ENCODE peak calls at places on chromosomes 1 and 21, in four cellular contexts. N is OCI-LY7, U is brain microvascular endothelial cell, T is neural crest cell. A is an unnamed sample.

GRCh38 chr1:237879195-237879594 is 11.5 kb downstream of the ZP4 start:
- DNase-seq in U (peak; percentile 11), N (no peak), T (no peak), A (peak; percentile 44)

GRCh38 chr1:25040122-25040685 is 110.1 kb upstream of the RUNX3 start:
- DNase-seq in U (no peak), N (no peak), T (no peak), A (no peak)

GRCh38 chr1:227766015-227766634 is 30.9 kb downstream of the SNAP47 start:
- DNase-seq in N (no peak), T (no peak), U (no peak), A (peak; percentile 31)

GRCh38 chr1:27536767-27537166 is 46.8 kb upstream of the WASF2 start:
- DNase-seq in N (no peak), T (no peak), U (peak; percentile 59), A (peak; percentile 78)

GRCh38 chr1:110255388-110255787 is 45.3 kb downstream of the KCNC4 start:
- DNase-seq in U (no peak), T (no peak), N (peak; percentile 26), A (no peak)

GRCh38 chr1:68111804-68112436 is 61.5 kb upstream of the DIRAS3 start:
- DNase-seq in N (no peak), U (peak; percentile 90), T (no peak), A (peak; percentile 87)

GRCh38 chr1:1941211-1941841 is 22.2 kb upstream of the TMEM52 start:
- DNase-seq in U (no peak), T (no peak), N (no peak), A (no peak)

GRCh38 chr1:5311147-5311546 is 656.7 kb downstream of the AJAP1 start:
- DNase-seq in U (no peak), N (no peak), T (no peak), A (no peak)

GRCh38 chr1:13664451-13664850 is 35.5 kb upstream of the PRDM2 start:
- DNase-seq in T (no peak), U (no peak), N (no peak), A (no peak)

GRCh38 chr1:168301664-168302320 is 21.1 kb downstream of the TBX19 start:
- DNase-seq in U (peak; percentile 46), N (no peak), T (no peak), A (peak; percentile 98)

GRCh38 chr1:56409112-56409691 is 170.2 kb downstream of the PLPP3 start:
- DNase-seq in N (peak; percentile 51), T (no peak), U (no peak), A (no peak)

GRCh38 chr1:8161546-8162110 is 135.5 kb upstream of the ERRFI1 start:
- DNase-seq in U (no peak), T (no peak), N (no peak), A (no peak)

GRCh38 chr1:145918992-145919939 is 749 bp upstream of the PEX11B start:
- DNase-seq in T (no peak), N (no peak), U (peak; percentile 48), A (peak; percentile 49)

GRCh38 chr21:37087188-37087587 is 14.1 kb downstream of the TTC3 start:
- DNase-seq in N (no peak), T (no peak), U (peak; percentile 47), A (peak; percentile 54)

GRCh38 chr1:106398391-106398790 is 658.1 kb upstream of the PRMT6 start:
- DNase-seq in U (no peak), T (no peak), N (no peak), A (no peak)

GRCh38 chr1:234776875-234777849 is 167.2 kb upstream of the IRF2BP2 start:
- DNase-seq in N (no peak), U (no peak), T (no peak), A (no peak)

GRCh38 chr1:151989131-151989868 is 4.4 kb downstream of the S100A10 start:
- DNase-seq in N (no peak), U (peak; percentile 76), T (no peak), A (peak; percentile 85)

GRCh38 chr1:214551436-214552173 is at the start of gene PTPN14:
- DNase-seq in N (no peak), U (peak; percentile 91), T (peak; percentile 75), A (peak; percentile 95)
- TF ChIP-seq CTCF in N (no peak), U (peak; percentile 62), T (peak; percentile 51), A (peak; percentile 42)

GRCh38 chr1:180199018-180199417 is 31.0 kb upstream of the LHX4 start:
- DNase-seq in N (no peak), U (no peak), T (no peak), A (no peak)
- TF ChIP-seq CTCF in N (no peak), U (no peak), T (no peak), A (no peak)

GRCh38 chr1:17762313-17762712 is 7.2 kb downstream of the ACTL8 start:
- DNase-seq in T (no peak), U (no peak), N (no peak), A (no peak)

GRCh38 chr1:17764578-17764977 is 9.4 kb downstream of the ACTL8 start:
- DNase-seq in N (no peak), U (no peak), T (no peak), A (no peak)

GRCh38 chr1:17768651-17769241 is 13.6 kb downstream of the ACTL8 start:
- DNase-seq in U (peak; percentile 53), N (no peak), T (no peak), A (peak; percentile 75)

GRCh38 chr1:17763995-17764394 is 8.9 kb downstream of the ACTL8 start:
- DNase-seq in T (no peak), N (no peak), U (no peak), A (no peak)

GRCh38 chr1:17765444-17766411 is 10.6 kb downstream of the ACTL8 start:
- DNase-seq in T (no peak), U (peak; percentile 93), N (no peak), A (peak; percentile 91)
- TF ChIP-seq CTCF in T (no peak), U (peak; percentile 4), N (no peak), A (no peak)

DNA sequence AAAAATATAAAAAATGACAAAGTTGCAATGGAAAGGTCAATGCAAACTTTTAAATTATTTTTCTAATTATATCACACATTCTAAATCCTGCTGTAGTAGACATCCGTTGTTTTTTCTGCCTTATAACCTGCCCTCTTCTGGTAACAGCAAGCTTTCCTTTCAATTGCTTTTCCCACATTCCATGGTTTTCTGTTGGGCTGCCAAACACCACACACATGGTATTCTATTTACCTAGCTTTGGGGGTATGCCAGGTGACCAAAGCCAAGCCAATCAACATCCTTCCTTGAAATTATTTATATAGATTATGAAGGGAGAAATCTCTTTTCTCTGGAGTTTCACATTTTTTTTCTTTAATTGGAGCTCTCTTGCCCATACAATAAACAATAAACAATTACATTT is 3.4 kb upstream of the LAMC1 start:
- DNase-seq in U (no peak), T (no peak), N (no peak), A (no peak)
- TF ChIP-seq CTCF in U (peak; percentile 44), T (no peak), N (no peak), A (peak; percentile 47)

A was measured in HFFc6.